ENCODE peak calls at places on chromosomes 5 and 9, in six cellular contexts. One of them, this sample, is unnamed.

GRCh38 chr5:19175776-19176570 is 812.0 kb downstream of the CDH18 start:
- DNase-seq in naive B cell: no peak
- DNase-seq in NCI-H1436 treated with DMSO at 0.1 percent for 48 hours: no peak
- DNase-seq in NT2/D1: no peak
- DNase-seq in anterior cingulate cortex: no peak
- DNase-seq in central memory CD4-positive, alpha-beta T cell: no peak
- DNase-seq in this sample: no peak

GRCh38 chr5:176342766-176343458 is 18.7 kb downstream of the KIAA1191 start:
- DNase-seq in naive B cell: no peak
- DNase-seq in NCI-H1436 treated with DMSO at 0.1 percent for 48 hours: no peak
- DNase-seq in NT2/D1: no peak
- DNase-seq in anterior cingulate cortex: no peak
- DNase-seq in central memory CD4-positive, alpha-beta T cell: no peak
- DNase-seq in this sample: no peak

GRCh38 chr5:154646841-154647759 is 108.1 kb upstream of the LARP1 start:
- DNase-seq in naive B cell: peak
- DNase-seq in NCI-H1436 treated with DMSO at 0.1 percent for 48 hours: no peak
- DNase-seq in NT2/D1: no peak
- DNase-seq in anterior cingulate cortex: no peak
- DNase-seq in central memory CD4-positive, alpha-beta T cell: no peak
- DNase-seq in this sample: no peak

GRCh38 chr5:98906756-98907355 is 22.0 kb downstream of the CHD1 start:
- DNase-seq in naive B cell: no peak
- DNase-seq in NCI-H1436 treated with DMSO at 0.1 percent for 48 hours: no peak
- DNase-seq in NT2/D1: no peak
- DNase-seq in anterior cingulate cortex: no peak
- DNase-seq in central memory CD4-positive, alpha-beta T cell: no peak
- DNase-seq in this sample: no peak

GRCh38 chr5:67156976-67157583 is 39.5 kb downstream of the CD180 start:
- DNase-seq in naive B cell: peak
- DNase-seq in NCI-H1436 treated with DMSO at 0.1 percent for 48 hours: no peak
- DNase-seq in NT2/D1: no peak
- DNase-seq in anterior cingulate cortex: no peak
- DNase-seq in central memory CD4-positive, alpha-beta T cell: peak
- DNase-seq in this sample: no peak

GRCh38 chr5:35198096-35198495 is 32.2 kb downstream of the PRLR start:
- DNase-seq in naive B cell: no peak
- DNase-seq in NCI-H1436 treated with DMSO at 0.1 percent for 48 hours: no peak
- DNase-seq in NT2/D1: no peak
- DNase-seq in anterior cingulate cortex: no peak
- DNase-seq in central memory CD4-positive, alpha-beta T cell: no peak
- DNase-seq in this sample: no peak

GRCh38 chr5:139492700-139493192 is 10.2 kb upstream of the STING1 start:
- DNase-seq in naive B cell: no peak
- DNase-seq in NCI-H1436 treated with DMSO at 0.1 percent for 48 hours: no peak
- DNase-seq in NT2/D1: no peak
- DNase-seq in anterior cingulate cortex: no peak
- DNase-seq in central memory CD4-positive, alpha-beta T cell: no peak
- DNase-seq in this sample: no peak

GRCh38 chr9:91580136-91580535 is 156.5 kb upstream of the NFIL3 start:
- DNase-seq in naive B cell: no peak
- DNase-seq in NCI-H1436 treated with DMSO at 0.1 percent for 48 hours: no peak
- DNase-seq in NT2/D1: no peak
- DNase-seq in anterior cingulate cortex: no peak
- DNase-seq in central memory CD4-positive, alpha-beta T cell: no peak
- DNase-seq in this sample: no peak

GRCh38 chr5:150579462-150580400 is 60.7 kb upstream of the SYNPO start:
- DNase-seq in naive B cell: no peak
- DNase-seq in NCI-H1436 treated with DMSO at 0.1 percent for 48 hours: no peak
- DNase-seq in NT2/D1: no peak
- DNase-seq in anterior cingulate cortex: no peak
- DNase-seq in central memory CD4-positive, alpha-beta T cell: no peak
- DNase-seq in this sample: no peak

GRCh38 chr9:122122903-122123632 is 30.0 kb upstream of the TTLL11 start:
- DNase-seq in naive B cell: peak
- DNase-seq in NCI-H1436 treated with DMSO at 0.1 percent for 48 hours: no peak
- DNase-seq in NT2/D1: peak
- DNase-seq in anterior cingulate cortex: peak
- DNase-seq in central memory CD4-positive, alpha-beta T cell: peak
- DNase-seq in this sample: peak

GRCh38 chr5:93054424-93055165 is 526.4 kb downstream of the NR2F1-AS1 start:
- DNase-seq in naive B cell: no peak
- DNase-seq in NCI-H1436 treated with DMSO at 0.1 percent for 48 hours: no peak
- DNase-seq in NT2/D1: no peak
- DNase-seq in anterior cingulate cortex: no peak
- DNase-seq in central memory CD4-positive, alpha-beta T cell: no peak
- DNase-seq in this sample: no peak

GRCh38 chr5:172692981-172693380 is 51.9 kb downstream of the NEURL1B start:
- DNase-seq in naive B cell: no peak
- DNase-seq in NCI-H1436 treated with DMSO at 0.1 percent for 48 hours: no peak
- DNase-seq in NT2/D1: no peak
- DNase-seq in anterior cingulate cortex: no peak
- DNase-seq in central memory CD4-positive, alpha-beta T cell: no peak
- DNase-seq in this sample: no peak

GRCh38 chr5:35306716-35307365 is 76.6 kb upstream of the PRLR start:
- DNase-seq in naive B cell: no peak
- DNase-seq in NCI-H1436 treated with DMSO at 0.1 percent for 48 hours: no peak
- DNase-seq in NT2/D1: no peak
- DNase-seq in anterior cingulate cortex: no peak
- DNase-seq in central memory CD4-positive, alpha-beta T cell: no peak
- DNase-seq in this sample: no peak

GRCh38 chr9:6552033-6552737 is 93.3 kb downstream of the GLDC start:
- DNase-seq in naive B cell: no peak
- DNase-seq in NCI-H1436 treated with DMSO at 0.1 percent for 48 hours: no peak
- DNase-seq in NT2/D1: no peak
- DNase-seq in anterior cingulate cortex: no peak
- DNase-seq in central memory CD4-positive, alpha-beta T cell: no peak
- DNase-seq in this sample: no peak

GRCh38 chr9:120868339-120868675 is 8.7 kb downstream of the PHF19 start:
- DNase-seq in naive B cell: no peak
- DNase-seq in NCI-H1436 treated with DMSO at 0.1 percent for 48 hours: no peak
- DNase-seq in NT2/D1: no peak
- DNase-seq in anterior cingulate cortex: no peak
- DNase-seq in central memory CD4-positive, alpha-beta T cell: no peak
- DNase-seq in this sample: no peak

GRCh38 chr9:128552153-128552743 is at the start of gene SPTAN1:
- DNase-seq in naive B cell: peak
- DNase-seq in NCI-H1436 treated with DMSO at 0.1 percent for 48 hours: peak
- DNase-seq in NT2/D1: peak
- DNase-seq in anterior cingulate cortex: peak
- DNase-seq in central memory CD4-positive, alpha-beta T cell: peak
- DNase-seq in this sample: peak

GRCh38 chr5:61004448-61004847 is 59.4 kb downstream of the NDUFAF2 start:
- DNase-seq in naive B cell: no peak
- DNase-seq in NCI-H1436 treated with DMSO at 0.1 percent for 48 hours: no peak
- DNase-seq in NT2/D1: no peak
- DNase-seq in anterior cingulate cortex: no peak
- DNase-seq in central memory CD4-positive, alpha-beta T cell: no peak
- DNase-seq in this sample: no peak

GRCh38 chr5:159337291-159337974 is 7.1 kb upstream of the IL12B start:
- DNase-seq in naive B cell: peak
- DNase-seq in NCI-H1436 treated with DMSO at 0.1 percent for 48 hours: no peak
- DNase-seq in NT2/D1: no peak
- DNase-seq in anterior cingulate cortex: no peak
- DNase-seq in central memory CD4-positive, alpha-beta T cell: peak
- DNase-seq in this sample: no peak

GRCh38 chr5:81305783-81306182 is 4.4 kb downstream of the ZCCHC9 start:
- DNase-seq in naive B cell: no peak
- DNase-seq in NCI-H1436 treated with DMSO at 0.1 percent for 48 hours: no peak
- DNase-seq in NT2/D1: no peak
- DNase-seq in anterior cingulate cortex: no peak
- DNase-seq in central memory CD4-positive, alpha-beta T cell: no peak
- DNase-seq in this sample: no peak

GRCh38 chr9:131776473-131776872 is 36.6 kb upstream of the RAPGEF1 start:
- DNase-seq in naive B cell: no peak
- DNase-seq in NCI-H1436 treated with DMSO at 0.1 percent for 48 hours: no peak
- DNase-seq in NT2/D1: peak
- DNase-seq in anterior cingulate cortex: no peak
- DNase-seq in central memory CD4-positive, alpha-beta T cell: no peak
- DNase-seq in this sample: no peak

GRCh38 chr5:177595026-177595585 is 3.1 kb downstream of the TMED9 start:
- DNase-seq in naive B cell: no peak
- DNase-seq in NCI-H1436 treated with DMSO at 0.1 percent for 48 hours: no peak
- DNase-seq in NT2/D1: no peak
- DNase-seq in anterior cingulate cortex: no peak
- DNase-seq in central memory CD4-positive, alpha-beta T cell: no peak
- DNase-seq in this sample: no peak

GRCh38 chr5:67620386-67621039 is 423.9 kb upstream of the CD180 start:
- DNase-seq in naive B cell: no peak
- DNase-seq in NCI-H1436 treated with DMSO at 0.1 percent for 48 hours: no peak
- DNase-seq in NT2/D1: no peak
- DNase-seq in anterior cingulate cortex: no peak
- DNase-seq in central memory CD4-positive, alpha-beta T cell: no peak
- DNase-seq in this sample: no peak

GRCh38 chr5:103037673-103038455 is 82.1 kb downstream of the GIN1 start:
- DNase-seq in naive B cell: no peak
- DNase-seq in NCI-H1436 treated with DMSO at 0.1 percent for 48 hours: no peak
- DNase-seq in NT2/D1: no peak
- DNase-seq in anterior cingulate cortex: no peak
- DNase-seq in central memory CD4-positive, alpha-beta T cell: no peak
- DNase-seq in this sample: no peak

GRCh38 chr5:157378509-157378908 is 81.5 kb upstream of the NIPAL4 start:
- DNase-seq in naive B cell: no peak
- DNase-seq in NCI-H1436 treated with DMSO at 0.1 percent for 48 hours: no peak
- DNase-seq in NT2/D1: no peak
- DNase-seq in anterior cingulate cortex: no peak
- DNase-seq in central memory CD4-positive, alpha-beta T cell: no peak
- DNase-seq in this sample: no peak

GRCh38 chr5:178667685-178668084 is 40.8 kb upstream of the CLK4 start:
- DNase-seq in naive B cell: no peak
- DNase-seq in NCI-H1436 treated with DMSO at 0.1 percent for 48 hours: no peak
- DNase-seq in NT2/D1: no peak
- DNase-seq in anterior cingulate cortex: no peak
- DNase-seq in central memory CD4-positive, alpha-beta T cell: no peak
- DNase-seq in this sample: no peak

GRCh38 chr5:140118294-140118936 is 4.5 kb downstream of the PURA start:
- DNase-seq in naive B cell: no peak
- DNase-seq in NCI-H1436 treated with DMSO at 0.1 percent for 48 hours: no peak
- DNase-seq in NT2/D1: no peak
- DNase-seq in anterior cingulate cortex: no peak
- DNase-seq in central memory CD4-positive, alpha-beta T cell: no peak
- DNase-seq in this sample: no peak

This sample was measured in ureter.